ENCODE peak calls at places on chromosomes 5 and 9, in six cellular contexts. H, M, L, Q, J and C are unnamed samples.

GRCh38 chr5:66872688-66873333 is 276.6 kb downstream of the MAST4 start:
- DNase-seq in L (no peak), H (no peak), M (no peak), J (no peak), Q (no peak), C (no peak)

GRCh38 chr5:142830241-142831018 is 60.3 kb downstream of the ARHGAP26 start:
- DNase-seq in H (no peak), L (no peak), J (peak), M (no peak), Q (no peak), C (no peak)

GRCh38 chr5:169626779-169627178 is 10.3 kb upstream of the DOCK2 start:
- DNase-seq in H (no peak), J (peak), Q (no peak), L (no peak), M (no peak), C (no peak)

GRCh38 chr5:142888469-142889085 is 118.4 kb downstream of the ARHGAP26 start:
- DNase-seq in H (peak), M (peak), Q (no peak), L (no peak), J (no peak), C (no peak)

GRCh38 chr9:98971168-98971914 is 27.6 kb downstream of the COL15A1 start:
- DNase-seq in H (peak), Q (no peak), J (no peak), M (no peak), L (no peak), C (no peak)

GRCh38 chr9:74322661-74323314 is 174.3 kb upstream of the RORB start:
- DNase-seq in M (peak), H (no peak), Q (no peak), J (no peak), L (no peak), C (no peak)

GRCh38 chr5:168288349-168289245 is 2.8 kb upstream of the WWC1 start:
- DNase-seq in L (peak), J (no peak), H (no peak), Q (no peak), M (no peak), C (peak)

GRCh38 chr5:76337949-76338589 is 65.0 kb upstream of the IQGAP2 start:
- DNase-seq in J (peak), L (peak), M (no peak), Q (no peak), H (peak), C (peak)

GRCh38 chr5:110517396-110517795 is 209.1 kb downstream of the TMEM232 start:
- DNase-seq in L (no peak), J (no peak), Q (no peak), H (no peak), M (no peak), C (no peak)

GRCh38 chr5:75522025-75522424 is 10.3 kb downstream of the POLK start:
- DNase-seq in J (no peak), L (no peak), H (no peak), M (no peak), Q (no peak), C (no peak)

GRCh38 chr9:9412241-9412640 is 1200.6 kb downstream of the PTPRD start:
- DNase-seq in J (no peak), H (no peak), M (peak), L (no peak), Q (no peak), C (no peak)

GRCh38 chr5:93422652-93423332 is 158.2 kb downstream of the NR2F1-AS1 start:
- DNase-seq in M (peak), L (no peak), J (no peak), H (no peak), Q (no peak), C (no peak)